ENCODE peak calls at places on chromosome 9, in ten cellular contexts. Q is tibial artery; Y is AG09309; X is SK-N-MC; P is GM12891; J is dorsolateral prefrontal cortex; V is stromal cell of bone marrow; W is NCI-H1105; Z is CD8-positive, alpha-beta memory T cell; H is type B pancreatic cell. K is an unnamed sample.

GRCh38 chr9:89463986-89464901 is 33.7 kb downstream of the SEMA4D start:
- DNase-seq in J (peak; percentile 18), H (no peak), P (peak; percentile 59), W (no peak), Z (peak; percentile 89), Y (no peak), X (no peak), V (no peak), Q (no peak), K (no peak)

GRCh38 chr9:97559111-97559514 is 57.6 kb downstream of the TMOD1 start:
- DNase-seq in V (no peak), Q (no peak), W (no peak), X (no peak), H (no peak), Y (no peak), Z (no peak), P (peak; percentile 55), J (no peak), K (no peak)

GRCh38 chr9:131645078-131645776 is 94.6 kb downstream of the RAPGEF1 start:
- DNase-seq in W (no peak), P (no peak), V (no peak), X (no peak), Y (no peak), H (no peak), Z (no peak), Q (peak; percentile 5), J (no peak), K (no peak)

GRCh38 chr9:93091453-93092081 is 4.5 kb upstream of the CARD19 start:
- DNase-seq in P (no peak), Y (no peak), H (no peak), X (no peak), J (peak; percentile 39), W (no peak), Q (no peak), V (peak; percentile 59), Z (no peak), K (peak; percentile 45)

GRCh38 chr9:113597390-113598241 is 134.1 kb downstream of the RGS3 start:
- DNase-seq in X (no peak), W (no peak), Z (no peak), P (no peak), Q (no peak), J (no peak), V (no peak), Y (no peak), H (no peak), K (no peak)

GRCh38 chr9:69120380-69121154 is 53.5 kb upstream of the TJP2 start:
- DNase-seq in X (no peak), Y (no peak), V (no peak), Z (no peak), J (no peak), Q (no peak), W (peak; percentile 85), P (peak; percentile 44), H (peak; percentile 77), K (no peak)

GRCh38 chr9:82894961-82895902 is 167.7 kb downstream of the RASEF start:
- DNase-seq in Z (no peak), W (no peak), J (no peak), P (no peak), X (no peak), V (no peak), Y (no peak), Q (no peak), H (no peak), K (no peak)

GRCh38 chr9:134065720-134066419 is 2.0 kb downstream of the BRD3 start:
- DNase-seq in W (no peak), J (no peak), H (no peak), V (peak; percentile 31), Z (peak; percentile 38), Y (peak; percentile 23), Q (peak; percentile 22), X (no peak), P (peak; percentile 89), K (no peak)

K was measured in astrocyte of the cerebellum.